ENCODE peak calls at places on chromosomes 6 and 20, in five cellular contexts. V, U, G, O and K are unnamed samples.

GRCh38 chr6:111468329-111469012 is 14.5 kb downstream of the REV3L start:
- DNase-seq in U (no peak), G (no peak), O (no peak), V (no peak), K (peak)

GRCh38 chr20:8693709-8694108 is 375.2 kb upstream of the PLCB4 start:
- DNase-seq in U (no peak), V (peak), G (no peak), O (peak), K (no peak)

GRCh38 chr20:47676219-47676721 is 109.0 kb downstream of the SULF2 start:
- DNase-seq in V (no peak), G (peak), U (no peak), O (no peak), K (no peak)

GRCh38 chr6:37407948-37408347 is 25.1 kb upstream of the CMTR1 start:
- DNase-seq in V (no peak), G (no peak), O (no peak), U (no peak), K (no peak)

GRCh38 chr20:50314326-50314725 is 123.7 kb downstream of the CEBPB start:
- DNase-seq in O (no peak), G (no peak), U (no peak), V (no peak), K (no peak)

GRCh38 chr20:57661201-57662027 is 41.2 kb upstream of the ZBP1 start:
- DNase-seq in G (peak), O (no peak), U (no peak), V (no peak), K (no peak)

GRCh38 chr6:33783781-33784520 is 5.0 kb downstream of the LEMD2 start:
- DNase-seq in V (no peak), U (no peak), G (no peak), O (no peak), K (no peak)

GRCh38 chr20:858011-858410 is 24.5 kb downstream of the FAM110A start:
- DNase-seq in U (no peak), O (no peak), V (peak), G (no peak), K (no peak)

GRCh38 chr6:139883776-139884175 is 509.3 kb upstream of the CITED2 start:
- DNase-seq in G (no peak), V (no peak), O (no peak), U (no peak), K (no peak)

GRCh38 chr6:68506911-68507310 is 128.2 kb upstream of the ADGRB3 start:
- DNase-seq in V (no peak), O (no peak), U (no peak), G (no peak), K (no peak)

GRCh38 chr6:40251609-40252008 is 317.3 kb upstream of the MOCS1 start:
- DNase-seq in O (no peak), U (no peak), G (no peak), V (no peak), K (no peak)

GRCh38 chr6:138957484-138957883 is 30.6 kb downstream of the REPS1 start:
- DNase-seq in V (no peak), U (no peak), G (no peak), O (no peak), K (no peak)

DNA sequence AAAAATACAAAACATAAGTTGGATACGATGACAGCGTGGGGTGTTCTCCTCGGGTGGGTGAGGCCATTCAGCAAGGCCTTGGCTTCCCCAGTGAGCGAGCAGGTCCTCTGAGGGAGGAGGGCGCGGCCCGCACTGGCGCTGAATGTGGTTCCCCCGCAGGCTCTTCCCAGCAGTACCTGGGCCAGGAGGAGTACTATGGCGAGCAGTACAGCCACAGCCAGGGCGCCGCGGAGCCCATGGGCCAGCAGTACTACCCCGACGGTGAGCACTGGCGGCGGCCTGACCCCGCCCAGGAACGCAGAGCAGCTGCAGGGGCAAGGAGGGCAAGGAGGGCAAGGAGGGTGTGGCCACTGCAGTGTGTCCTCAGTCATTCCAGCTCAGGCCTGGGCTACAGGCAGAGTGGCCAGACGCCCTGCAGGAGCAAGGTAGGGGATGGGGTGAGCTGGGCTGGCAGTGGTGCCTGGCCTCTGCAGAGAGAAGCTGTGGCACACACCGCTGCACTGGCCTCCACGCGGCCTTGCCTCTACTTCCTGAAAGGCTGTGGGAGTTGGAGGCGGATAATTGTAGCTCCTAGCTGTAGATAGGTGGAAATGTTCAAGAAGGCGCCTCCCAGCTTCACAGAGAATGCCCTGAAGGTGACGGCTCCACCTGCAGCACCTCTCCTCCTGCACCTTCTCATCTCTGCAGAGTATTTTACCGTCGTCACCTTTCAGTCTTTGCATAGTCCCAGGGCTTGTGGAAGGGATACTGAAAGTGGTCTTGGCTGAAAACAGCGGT is 18.7 kb upstream of the MTG2 start:
- DNase-seq in U (no peak), V (no peak), O (no peak), G (no peak), K (no peak)
- TF ChIP-seq CTCF in U (no peak), V (no peak), O (no peak), G (no peak), K (no peak)

DNA sequence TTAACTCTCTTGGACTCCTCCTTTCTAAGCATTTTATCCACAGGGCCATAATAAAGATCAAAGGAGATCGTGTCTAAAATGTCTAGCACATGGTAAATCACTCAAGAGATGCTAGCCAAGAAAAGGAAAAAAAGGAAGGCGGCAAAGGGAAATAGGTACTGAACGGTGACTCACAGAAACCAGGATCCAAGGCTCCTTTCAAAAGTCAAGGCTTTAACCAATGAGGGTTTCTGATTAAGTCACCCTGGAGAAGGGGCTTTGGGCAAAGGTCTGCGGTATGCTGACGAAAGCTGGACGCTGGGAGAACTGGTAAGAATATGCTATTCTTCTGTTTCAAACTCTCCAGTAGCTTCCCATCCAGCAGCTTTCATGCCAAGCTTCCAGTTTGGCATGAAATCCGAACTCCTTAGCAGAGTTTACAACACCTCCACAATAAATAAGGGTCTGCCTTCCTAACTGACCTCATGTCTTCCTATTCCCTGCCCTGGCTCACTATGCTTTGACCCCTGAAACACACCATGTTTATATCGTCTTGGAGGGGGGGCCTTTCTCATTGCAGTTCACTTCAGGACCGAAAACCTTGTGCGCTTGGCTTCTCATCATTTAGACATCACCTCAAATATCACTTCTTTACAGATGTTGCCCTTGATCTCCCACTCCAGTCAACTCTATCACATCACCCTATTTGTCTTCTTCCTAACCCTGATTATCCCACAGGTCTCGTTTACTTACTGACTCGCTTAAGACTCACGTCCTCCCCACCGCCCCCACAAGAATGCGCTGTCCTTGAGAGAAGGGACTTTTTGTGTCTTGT is 908 bp downstream of the TOMM34 start:
- DNase-seq in G (no peak), V (peak), O (no peak), U (no peak), K (peak)
- TF ChIP-seq CTCF in G (no peak), V (no peak), O (peak), U (no peak), K (no peak)

GRCh38 chr20:12358006-12358654 is 440.4 kb downstream of the BTBD3 start:
- DNase-seq in U (no peak), G (peak), V (no peak), O (no peak), K (no peak)

GRCh38 chr20:12355185-12355584 is 437.5 kb downstream of the BTBD3 start:
- DNase-seq in G (no peak), U (no peak), O (no peak), V (no peak), K (no peak)

GRCh38 chr20:12354725-12355124 is 437.0 kb downstream of the BTBD3 start:
- DNase-seq in U (no peak), O (no peak), V (no peak), G (no peak), K (no peak)

DNA sequence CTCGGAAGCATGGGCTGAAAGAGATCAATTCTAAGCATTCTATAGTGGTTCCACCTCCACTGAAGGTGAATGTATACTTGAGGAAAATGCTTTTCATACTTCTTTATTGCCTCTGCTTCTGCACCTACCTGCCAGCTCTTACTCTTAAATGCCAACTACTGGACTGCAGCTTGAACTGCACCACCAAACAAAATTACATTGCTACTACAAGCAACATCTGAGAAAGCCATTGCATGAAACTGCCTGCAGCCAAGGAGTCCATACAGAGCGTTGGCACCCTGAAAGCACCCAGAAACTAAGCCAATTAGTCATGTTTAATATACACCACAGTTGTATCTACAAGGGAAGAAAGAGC is 440.9 kb downstream of the BTBD3 start:
- DNase-seq in G (no peak), U (no peak), O (no peak), V (no peak), K (no peak)
- TF ChIP-seq CTCF in G (no peak), U (no peak), O (no peak), V (no peak), K (no peak)

DNA sequence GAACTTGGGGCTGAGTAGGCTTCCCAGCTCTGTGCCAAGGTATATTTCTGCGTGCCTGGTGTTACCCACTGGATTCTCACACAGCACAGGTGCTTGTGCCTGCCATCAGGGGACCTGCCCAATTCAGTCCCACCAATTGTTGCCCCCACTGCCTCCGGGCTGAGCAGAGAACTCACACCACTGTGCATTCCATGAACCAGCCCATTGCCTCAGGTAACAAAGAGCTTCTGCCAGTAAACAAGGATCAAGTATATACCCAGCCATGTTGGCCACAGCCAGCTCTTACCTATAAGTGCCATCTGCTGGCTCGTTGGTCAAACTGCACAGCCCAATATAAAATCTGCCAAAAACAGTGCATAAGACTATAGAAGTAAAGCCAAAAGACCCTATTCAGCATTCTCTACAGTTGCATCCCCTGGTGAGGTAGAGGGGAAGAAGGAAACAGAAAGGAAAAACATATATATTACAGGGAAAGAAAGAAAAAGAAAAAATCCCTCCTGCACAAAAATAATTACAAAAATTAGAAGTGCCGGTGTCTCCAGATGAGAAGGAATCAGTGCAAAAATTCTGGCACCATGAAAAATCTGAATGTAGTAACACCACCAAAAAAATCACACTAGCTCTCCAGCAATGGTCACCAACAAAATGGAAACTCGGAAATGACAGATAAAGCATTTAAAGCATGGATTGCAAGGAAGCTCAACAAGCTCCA is 241.4 kb downstream of the IBTK start:
- DNase-seq in V (no peak), O (no peak), G (peak), U (no peak), K (peak)
- TF ChIP-seq CTCF in V (peak), O (peak), G (peak), U (peak), K (peak)

DNA sequence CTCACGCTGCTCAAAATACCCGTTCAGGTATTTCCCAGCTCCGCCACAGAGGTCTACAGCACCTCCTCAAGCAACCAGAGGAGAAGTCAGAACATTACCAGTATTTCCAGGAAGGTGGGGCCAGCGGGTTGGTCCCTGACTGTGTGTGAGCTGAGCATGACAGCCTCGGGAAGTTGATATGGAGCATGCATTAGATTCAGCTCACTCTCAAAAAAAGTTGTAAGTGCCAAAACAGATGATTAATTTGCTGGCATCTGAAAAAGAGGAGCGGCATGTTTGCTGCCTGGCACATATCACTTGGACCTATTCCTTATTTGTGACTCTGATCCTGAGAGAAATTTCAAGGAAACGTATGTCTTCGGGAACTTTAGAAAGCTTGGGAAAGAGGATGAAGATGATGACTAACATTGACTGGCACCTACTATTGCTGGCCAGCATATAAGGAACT is 32.3 kb downstream of the ELOVL2 start:
- DNase-seq in G (peak), U (peak), V (peak), O (no peak), K (peak)
- TF ChIP-seq CTCF in G (peak), U (no peak), V (no peak), O (no peak), K (no peak)

DNA sequence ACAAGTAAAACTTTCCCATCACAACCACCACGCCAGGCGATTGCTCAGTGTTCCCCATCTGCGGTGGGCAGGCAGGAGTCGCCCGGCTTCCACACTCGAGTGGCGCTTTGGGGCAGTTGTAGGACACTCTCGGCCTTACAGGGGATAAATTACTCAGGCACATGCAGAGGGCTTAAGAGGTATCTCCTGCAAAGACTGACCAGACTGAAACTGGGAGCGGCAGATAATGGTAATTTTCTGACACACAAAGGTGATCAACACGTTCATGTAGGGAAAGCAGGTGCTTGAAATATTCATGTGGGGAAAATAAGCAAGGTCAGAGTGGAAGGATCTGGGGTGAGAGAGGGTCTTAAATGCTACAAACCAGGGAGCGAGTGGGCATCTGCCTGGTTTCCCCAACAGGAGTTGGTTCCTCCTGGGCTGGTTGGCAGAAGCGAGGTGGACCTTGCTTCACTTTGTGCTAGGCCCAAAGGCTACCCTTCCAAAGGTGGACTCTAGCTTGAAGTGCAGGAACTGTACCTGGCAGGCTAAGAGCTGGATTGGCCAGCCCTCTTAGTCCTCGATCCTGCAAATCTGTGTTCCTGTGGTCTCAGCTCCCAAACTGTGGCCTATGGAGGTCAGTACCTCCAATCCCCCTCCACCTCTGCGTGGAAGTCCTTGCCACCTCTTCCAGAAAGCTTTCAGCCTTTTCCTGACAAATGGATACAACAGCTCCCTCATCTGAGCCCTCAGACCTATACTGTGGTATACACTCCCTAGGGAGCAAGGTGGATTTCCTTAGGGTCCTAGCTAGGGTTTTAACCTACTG is 16.7 kb downstream of the PLAGL2 start:
- DNase-seq in O (no peak), V (no peak), G (peak), U (no peak), K (no peak)
- TF ChIP-seq CTCF in O (peak), V (no peak), G (no peak), U (no peak), K (no peak)

GRCh38 chr6:80215063-80215462 is 108.6 kb downstream of the BCKDHB start:
- DNase-seq in O (no peak), G (no peak), V (no peak), U (no peak), K (no peak)

GRCh38 chr6:80217799-80218198 is 111.3 kb downstream of the BCKDHB start:
- DNase-seq in U (no peak), O (no peak), G (no peak), V (no peak), K (no peak)

GRCh38 chr6:80210618-80211017 is 104.1 kb downstream of the BCKDHB start:
- DNase-seq in V (no peak), U (no peak), G (peak), O (no peak), K (no peak)

GRCh38 chr6:80211295-80211694 is 104.8 kb downstream of the BCKDHB start:
- DNase-seq in O (no peak), U (no peak), G (no peak), V (no peak), K (no peak)

GRCh38 chr6:80214436-80215022 is 108.1 kb downstream of the BCKDHB start:
- DNase-seq in G (no peak), U (peak), V (peak), O (no peak), K (peak)
- TF ChIP-seq CTCF in G (peak), U (peak), V (peak), O (peak), K (peak)

GRCh38 chr6:154956771-154957522 is 38.2 kb upstream of the TIAM2 start:
- DNase-seq in V (no peak), G (no peak), U (no peak), O (no peak), K (no peak)
- TF ChIP-seq CTCF in V (no peak), G (peak), U (no peak), O (no peak), K (no peak)

DNA sequence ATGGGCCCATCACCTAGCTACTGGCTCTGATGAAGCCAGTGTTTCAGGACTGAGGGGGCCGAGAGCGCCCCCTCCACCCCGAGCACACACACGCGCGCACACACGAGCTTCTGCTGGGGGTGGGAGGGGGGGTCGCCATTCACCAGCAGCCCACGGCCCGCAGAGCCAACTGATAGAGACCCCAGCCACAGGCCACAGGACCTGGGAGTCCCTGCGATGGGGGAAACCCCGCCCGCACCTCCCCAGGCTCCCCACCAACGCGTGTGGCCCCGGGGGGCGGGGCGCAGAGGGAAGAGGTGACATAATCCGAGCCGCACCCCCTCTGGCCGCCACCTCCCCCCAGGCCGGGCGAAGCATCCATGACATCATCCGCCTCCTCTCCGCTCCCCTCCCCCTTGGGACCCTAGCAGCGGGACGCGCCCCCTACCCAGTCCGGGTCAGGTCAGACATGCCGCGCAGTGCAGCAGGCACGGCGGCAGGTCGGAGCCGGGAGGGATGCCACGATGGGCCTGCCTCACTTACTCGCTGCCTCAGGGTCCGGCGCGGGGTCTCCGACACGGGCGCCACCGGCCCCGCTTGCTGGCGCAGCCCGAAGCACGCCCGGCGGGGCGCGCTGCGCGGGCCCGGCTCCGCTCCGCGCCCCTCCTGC is at the start of gene LZTS3:
- DNase-seq in G (peak), U (peak), V (peak), O (no peak), K (peak)
- TF ChIP-seq CTCF in G (no peak), U (no peak), V (no peak), O (peak), K (no peak)

GRCh38 chr6:80206758-80207157 is 100.3 kb downstream of the BCKDHB start:
- DNase-seq in U (no peak), O (no peak), V (no peak), G (no peak), K (no peak)

GRCh38 chr6:80205404-80205803 is 98.9 kb downstream of the BCKDHB start:
- DNase-seq in O (no peak), G (no peak), V (no peak), U (no peak), K (no peak)

GRCh38 chr6:80197474-80197873 is 91.0 kb downstream of the BCKDHB start:
- DNase-seq in V (no peak), O (peak), G (no peak), U (peak), K (peak)

DNA sequence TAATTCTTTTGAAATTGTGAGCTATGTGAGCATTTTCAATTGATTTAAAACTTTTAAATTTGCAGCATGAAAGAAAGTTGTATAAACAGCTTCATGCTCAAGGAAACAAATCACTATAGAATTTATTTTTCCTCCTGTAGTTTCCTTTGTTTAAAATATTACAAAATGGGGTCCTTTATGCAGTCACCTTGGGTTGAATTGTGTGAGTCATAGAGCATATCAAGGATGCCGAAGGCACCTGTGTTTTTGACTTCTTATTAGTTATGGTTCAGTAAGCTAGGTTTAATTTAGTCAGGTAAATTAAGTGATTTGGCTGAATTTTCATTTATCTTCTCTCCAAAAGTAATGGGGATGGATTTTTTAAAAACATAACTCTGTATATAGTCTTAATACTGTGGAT is 96.8 kb downstream of the BCKDHB start:
- DNase-seq in V (no peak), G (no peak), O (no peak), U (no peak), K (no peak)
- TF ChIP-seq CTCF in V (no peak), G (no peak), O (no peak), U (no peak), K (no peak)